ENCODE peak calls at places on chromosomes 16 and 17, in seven cellular contexts. O, Q, A, H, Z, L and S are unnamed samples.
A peak's percentile ranks its signal among the peaks of the same experiment; 100 is the strongest.

GRCh38 chr16:78988361-78988992 is 612.1 kb downstream of the MAF start:
- DNase-seq in O (no peak), Q (no peak), A (no peak), H (no peak), Z (no peak), L (no peak), S (no peak)

GRCh38 chr17:61157246-61157887 is 242.3 kb upstream of the TBX2 start:
- DNase-seq in O (no peak), Q (no peak), A (no peak), H (peak; percentile 67), Z (no peak), L (no peak), S (no peak)

GRCh38 chr16:69924777-69925191 is 26.4 kb upstream of the CLEC18A start:
- DNase-seq in O (peak; percentile 66), Q (peak; percentile 81), A (no peak), H (no peak), Z (peak; percentile 79), L (no peak), S (peak; percentile 79)

GRCh38 chr17:60941028-60941427 is 263.4 kb downstream of the BCAS3 start:
- DNase-seq in O (peak; percentile 59), Q (peak; percentile 75), A (no peak), H (no peak), Z (peak; percentile 44), L (no peak), S (peak; percentile 21)

GRCh38 chr16:8330761-8331160 is 259.6 kb downstream of the TMEM114 start:
- DNase-seq in O (no peak), Q (no peak), A (no peak), H (no peak), Z (no peak), L (no peak), S (no peak)

GRCh38 chr17:72996791-72997190 is 95.7 kb downstream of the SLC39A11 start:
- DNase-seq in O (no peak), Q (no peak), A (no peak), H (no peak), Z (no peak), L (no peak), S (no peak)

GRCh38 chr17:9971991-9972390 is 66.9 kb upstream of the RCVRN start:
- DNase-seq in O (peak; percentile 68), Q (peak; percentile 67), A (no peak), H (no peak), Z (peak; percentile 89), L (no peak), S (peak; percentile 72)

GRCh38 chr16:54506691-54507090 is 220.1 kb upstream of the IRX3 start:
- DNase-seq in O (no peak), Q (no peak), A (no peak), H (peak; percentile 92), Z (no peak), L (no peak), S (no peak)

GRCh38 chr17:41730479-41730878 is 4.0 kb downstream of the HAP1 start:
- DNase-seq in O (no peak), Q (no peak), A (no peak), H (no peak), Z (no peak), L (no peak), S (no peak)

GRCh38 chr17:48047113-48047740 is 932 bp upstream of the NFE2L1 start:
- DNase-seq in O (no peak), Q (no peak), A (no peak), H (no peak), Z (no peak), L (no peak), S (no peak)

GRCh38 chr16:3785413-3785812 is 68.1 kb upstream of the TRAP1 start:
- DNase-seq in O (no peak), Q (no peak), A (no peak), H (no peak), Z (no peak), L (no peak), S (no peak)